ENCODE peak calls at places on chromosomes 13 and 19, in five cellular contexts. One of them, this sample, is unnamed.

GRCh38 chr13:31794452-31794851 is 55.1 kb downstream of the RXFP2 start:
- DNase-seq in cardiac muscle cell: peak; percentile 67
- DNase-seq in A549: no peak
- DNase-seq in psoas muscle: peak; percentile 23
- DNase-seq in fibroblast of lung: no peak
- DNase-seq in this sample: no peak

GRCh38 chr13:43134896-43135295 is 111.5 kb downstream of the DNAJC15 start:
- DNase-seq in fibroblast of lung: no peak
- DNase-seq in A549: no peak
- DNase-seq in psoas muscle: no peak
- DNase-seq in cardiac muscle cell: no peak
- DNase-seq in this sample: no peak

GRCh38 chr19:53541971-53542370 is 4.0 kb downstream of the ZNF331 start:
- DNase-seq in A549: no peak
- DNase-seq in psoas muscle: no peak
- DNase-seq in fibroblast of lung: no peak
- DNase-seq in cardiac muscle cell: no peak
- DNase-seq in this sample: no peak

GRCh38 chr19:34165295-34165738 is 7.0 kb upstream of the LSM14A start:
- DNase-seq in cardiac muscle cell: no peak
- DNase-seq in fibroblast of lung: no peak
- DNase-seq in A549: no peak
- DNase-seq in psoas muscle: no peak
- DNase-seq in this sample: no peak

GRCh38 chr19:40394816-40395210 is 4.8 kb upstream of the HIPK4 start:
- DNase-seq in A549: no peak
- DNase-seq in psoas muscle: no peak
- DNase-seq in fibroblast of lung: no peak
- DNase-seq in cardiac muscle cell: no peak
- DNase-seq in this sample: no peak

GRCh38 chr19:35213678-35214632 is 14.6 kb downstream of the FAM187B start:
- DNase-seq in cardiac muscle cell: peak; percentile 91
- DNase-seq in fibroblast of lung: peak; percentile 76
- DNase-seq in psoas muscle: peak; percentile 37
- DNase-seq in A549: peak; percentile 85
- DNase-seq in this sample: peak; percentile 70

GRCh38 chr19:10510301-10510802 is 6.9 kb downstream of the S1PR5 start:
- DNase-seq in fibroblast of lung: no peak
- DNase-seq in A549: no peak
- DNase-seq in psoas muscle: no peak
- DNase-seq in cardiac muscle cell: no peak
- DNase-seq in this sample: peak; percentile 48

GRCh38 chr19:29476528-29476927 is 49.3 kb upstream of the VSTM2B start:
- DNase-seq in A549: no peak
- DNase-seq in psoas muscle: no peak
- DNase-seq in cardiac muscle cell: no peak
- DNase-seq in fibroblast of lung: no peak
- DNase-seq in this sample: no peak

GRCh38 chr19:39428309-39429112 is 7.2 kb downstream of the RPS16 start:
- DNase-seq in A549: peak; percentile 94
- DNase-seq in cardiac muscle cell: peak; percentile 96
- DNase-seq in psoas muscle: peak; percentile 66
- DNase-seq in fibroblast of lung: peak; percentile 95
- DNase-seq in this sample: no peak

GRCh38 chr13:110352735-110353134 is 45.7 kb downstream of the COL4A2 start:
- DNase-seq in cardiac muscle cell: no peak
- DNase-seq in A549: no peak
- DNase-seq in fibroblast of lung: no peak
- DNase-seq in psoas muscle: no peak
- DNase-seq in this sample: no peak

GRCh38 chr19:27672309-27673047 is 1540.5 kb downstream of the UQCRFS1 start:
- DNase-seq in A549: no peak
- DNase-seq in fibroblast of lung: no peak
- DNase-seq in psoas muscle: no peak
- DNase-seq in cardiac muscle cell: no peak
- DNase-seq in this sample: no peak

GRCh38 chr19:12843999-12844732 is 5.9 kb downstream of the MAST1 start:
- DNase-seq in psoas muscle: no peak
- DNase-seq in cardiac muscle cell: no peak
- DNase-seq in fibroblast of lung: no peak
- DNase-seq in A549: no peak
- DNase-seq in this sample: no peak

GRCh38 chr13:79625517-79625916 is 144.6 kb downstream of the NDFIP2 start:
- DNase-seq in cardiac muscle cell: no peak
- DNase-seq in A549: no peak
- DNase-seq in psoas muscle: no peak
- DNase-seq in fibroblast of lung: no peak
- DNase-seq in this sample: no peak

GRCh38 chr19:46616631-46617322 is 8.1 kb downstream of the PTGIR start:
- DNase-seq in psoas muscle: no peak
- DNase-seq in cardiac muscle cell: peak; percentile 82
- DNase-seq in fibroblast of lung: peak; percentile 50
- DNase-seq in A549: peak; percentile 77
- DNase-seq in this sample: no peak

GRCh38 chr19:10762656-10763055 is 44.8 kb downstream of the DNM2 start:
- DNase-seq in psoas muscle: no peak
- DNase-seq in fibroblast of lung: no peak
- DNase-seq in cardiac muscle cell: no peak
- DNase-seq in A549: peak; percentile 54
- DNase-seq in this sample: peak; percentile 42

GRCh38 chr13:109182777-109183465 is 553.5 kb downstream of the MYO16 start:
- DNase-seq in A549: no peak
- DNase-seq in psoas muscle: no peak
- DNase-seq in cardiac muscle cell: no peak
- DNase-seq in fibroblast of lung: no peak
- DNase-seq in this sample: no peak

GRCh38 chr13:44411841-44412240 is 38.2 kb downstream of the SERP2 start:
- DNase-seq in A549: no peak
- DNase-seq in psoas muscle: no peak
- DNase-seq in fibroblast of lung: no peak
- DNase-seq in cardiac muscle cell: no peak
- DNase-seq in this sample: no peak

GRCh38 chr13:94710881-94711560 is 1.3 kb downstream of the SOX21 start:
- DNase-seq in cardiac muscle cell: no peak
- DNase-seq in A549: peak; percentile 42
- DNase-seq in psoas muscle: no peak
- DNase-seq in fibroblast of lung: no peak
- DNase-seq in this sample: no peak

GRCh38 chr19:2145831-2146241 is 5.5 kb downstream of the AP3D1 start:
- DNase-seq in fibroblast of lung: no peak
- DNase-seq in cardiac muscle cell: no peak
- DNase-seq in psoas muscle: no peak
- DNase-seq in A549: no peak
- DNase-seq in this sample: no peak

GRCh38 chr13:50227356-50227755 is 212.1 kb downstream of the KCNRG start:
- DNase-seq in psoas muscle: no peak
- DNase-seq in cardiac muscle cell: no peak
- DNase-seq in fibroblast of lung: no peak
- DNase-seq in A549: no peak
- DNase-seq in this sample: no peak

GRCh38 chr13:50222569-50223332 is 207.5 kb downstream of the KCNRG start:
- DNase-seq in fibroblast of lung: peak; percentile 97
- DNase-seq in cardiac muscle cell: peak; percentile 93
- DNase-seq in A549: no peak
- DNase-seq in psoas muscle: peak; percentile 80
- DNase-seq in this sample: no peak

GRCh38 chr13:50225188-50226155 is 210.2 kb downstream of the KCNRG start:
- DNase-seq in A549: no peak
- DNase-seq in fibroblast of lung: no peak
- DNase-seq in cardiac muscle cell: no peak
- DNase-seq in psoas muscle: no peak
- DNase-seq in this sample: no peak

GRCh38 chr13:50226515-50227147 is 211.4 kb downstream of the KCNRG start:
- DNase-seq in fibroblast of lung: no peak
- DNase-seq in psoas muscle: no peak
- DNase-seq in cardiac muscle cell: no peak
- DNase-seq in A549: no peak
- DNase-seq in this sample: no peak

GRCh38 chr13:50224534-50224933 is 209.3 kb downstream of the KCNRG start:
- DNase-seq in A549: no peak
- DNase-seq in psoas muscle: no peak
- DNase-seq in cardiac muscle cell: peak; percentile 57
- DNase-seq in fibroblast of lung: peak; percentile 54
- DNase-seq in this sample: no peak
- H3K4me1 ChIP-seq in A549: peaks cover 3% of the 10 kb centered on the region
- H3K4me1 ChIP-seq in psoas muscle: peaks cover 8% of the 10 kb centered on the region
- H3K4me1 ChIP-seq in cardiac muscle cell: no peaks in the 10 kb centered on the region
- H3K4me1 ChIP-seq in fibroblast of lung: peaks cover 8% of the 10 kb centered on the region
- H3K4me1 ChIP-seq in this sample: no peaks in the 10 kb centered on the region

GRCh38 chr19:15810335-15810734 is 5.1 kb downstream of the OR10H1 start:
- DNase-seq in A549: peak; percentile 38
- DNase-seq in fibroblast of lung: no peak
- DNase-seq in psoas muscle: no peak
- DNase-seq in cardiac muscle cell: peak; percentile 0
- DNase-seq in this sample: no peak
- TF ChIP-seq CTCF in A549: peak; percentile 33
- TF ChIP-seq CTCF in fibroblast of lung: no peak
- TF ChIP-seq CTCF in psoas muscle: no peak
- TF ChIP-seq CTCF in cardiac muscle cell: no peak
- TF ChIP-seq CTCF in this sample: no peak

GRCh38 chr13:40193290-40194203 is 472.9 kb downstream of the FOXO1 start:
- DNase-seq in cardiac muscle cell: no peak
- DNase-seq in fibroblast of lung: peak; percentile 37
- DNase-seq in A549: no peak
- DNase-seq in psoas muscle: peak; percentile 40
- DNase-seq in this sample: no peak
- H3K27ac ChIP-seq in cardiac muscle cell: no peak overlapping the region
- H3K27ac ChIP-seq in fibroblast of lung: no peak overlapping the region
- H3K27ac ChIP-seq in A549: no peak overlapping the region
- H3K27ac ChIP-seq in psoas muscle: peak overlapping the region; percentile 63
- H3K27ac ChIP-seq in this sample: no peak overlapping the region

DNA sequence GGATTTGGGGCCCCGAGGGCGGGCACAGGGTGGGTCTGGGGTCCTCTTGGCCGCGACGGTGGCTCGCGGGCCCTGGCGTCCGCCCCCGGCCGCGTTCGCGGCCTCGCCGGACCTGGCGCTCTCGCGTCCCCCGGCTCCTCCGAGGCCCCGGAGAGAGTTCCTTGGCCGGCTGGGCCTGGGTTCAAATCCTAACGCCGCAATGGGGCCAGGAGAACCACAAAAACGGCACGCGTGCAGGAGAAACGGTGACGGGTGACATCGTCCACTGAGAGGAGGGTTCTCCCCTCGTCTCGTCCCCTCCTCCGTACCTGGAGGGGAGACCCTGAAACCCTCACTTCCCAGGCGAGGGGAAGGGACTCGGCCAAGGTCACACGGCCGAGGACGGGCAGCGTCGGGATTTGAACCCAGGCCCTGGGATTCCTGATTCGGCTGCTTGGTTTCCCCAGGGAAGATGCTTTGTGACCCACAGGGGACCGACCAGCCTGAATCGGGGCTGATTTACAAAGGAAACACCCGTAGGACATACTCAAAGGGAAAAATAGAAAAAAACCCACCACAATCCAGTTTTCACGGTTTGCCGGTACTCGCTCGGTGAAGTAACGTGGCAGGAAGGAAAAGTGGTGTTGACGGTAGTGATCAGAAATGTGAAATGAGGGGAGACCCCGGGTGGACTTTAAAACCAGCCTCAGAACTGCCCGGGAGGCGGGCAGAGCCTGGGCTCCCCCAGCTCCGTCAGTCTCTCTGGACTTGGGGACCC is 692 bp downstream of the SAFB start:
- DNase-seq in fibroblast of lung: no peak
- DNase-seq in psoas muscle: peak; percentile 39
- DNase-seq in cardiac muscle cell: no peak
- DNase-seq in A549: no peak
- DNase-seq in this sample: no peak
- H3K4me1 ChIP-seq in fibroblast of lung: peaks cover 14% of the 10 kb centered on the region
- H3K4me1 ChIP-seq in psoas muscle: peaks cover 73% of the 10 kb centered on the region
- H3K4me1 ChIP-seq in cardiac muscle cell: peaks cover 13% of the 10 kb centered on the region
- H3K4me1 ChIP-seq in A549: peaks cover 30% of the 10 kb centered on the region
- H3K4me1 ChIP-seq in this sample: peaks cover 78% of the 10 kb centered on the region

GRCh38 chr19:58572818-58573657 is at the start of gene MZF1:
- DNase-seq in fibroblast of lung: peak; percentile 100
- DNase-seq in psoas muscle: peak; percentile 100
- DNase-seq in A549: peak; percentile 100
- DNase-seq in cardiac muscle cell: peak; percentile 100
- DNase-seq in this sample: peak; percentile 99
- TF ChIP-seq CTCF in fibroblast of lung: no peak
- TF ChIP-seq CTCF in psoas muscle: peak; percentile 11
- TF ChIP-seq CTCF in A549: no peak
- TF ChIP-seq CTCF in cardiac muscle cell: no peak
- TF ChIP-seq CTCF in this sample: no peak

GRCh38 chr19:16564842-16565241 is 7.4 kb downstream of the SLC35E1 start:
- DNase-seq in fibroblast of lung: no peak
- DNase-seq in A549: no peak
- DNase-seq in cardiac muscle cell: no peak
- DNase-seq in psoas muscle: no peak
- DNase-seq in this sample: no peak

GRCh38 chr19:16569609-16570320 is 2.5 kb downstream of the SLC35E1 start:
- DNase-seq in psoas muscle: no peak
- DNase-seq in cardiac muscle cell: no peak
- DNase-seq in A549: no peak
- DNase-seq in fibroblast of lung: no peak
- DNase-seq in this sample: no peak

GRCh38 chr19:16566161-16566560 is 6.1 kb downstream of the SLC35E1 start:
- DNase-seq in fibroblast of lung: no peak
- DNase-seq in cardiac muscle cell: no peak
- DNase-seq in A549: no peak
- DNase-seq in psoas muscle: no peak
- DNase-seq in this sample: peak; percentile 73

GRCh38 chr19:16562608-16563025 is 9.6 kb downstream of the SLC35E1 start:
- DNase-seq in fibroblast of lung: no peak
- DNase-seq in A549: no peak
- DNase-seq in cardiac muscle cell: no peak
- DNase-seq in psoas muscle: no peak
- DNase-seq in this sample: no peak

DNA sequence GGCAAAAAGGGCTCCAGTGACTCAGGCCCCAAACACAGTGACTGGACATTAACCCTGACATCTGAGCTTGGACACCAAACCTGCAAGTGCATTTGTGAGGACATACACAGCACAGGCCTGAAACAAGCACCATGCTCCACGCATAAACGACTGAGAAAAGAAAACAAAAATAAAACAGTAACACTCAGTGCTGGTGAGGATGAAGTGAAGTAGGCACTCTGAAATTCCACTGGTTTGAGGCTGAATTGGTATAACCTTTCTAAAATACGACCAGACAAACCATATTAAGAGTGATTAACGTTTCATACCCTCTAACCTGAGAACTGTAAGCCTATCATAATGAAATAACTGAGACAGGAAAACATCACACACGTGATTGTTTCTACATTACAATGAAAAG is 5.5 kb downstream of the SLC35E1 start:
- DNase-seq in A549: no peak
- DNase-seq in fibroblast of lung: no peak
- DNase-seq in cardiac muscle cell: no peak
- DNase-seq in psoas muscle: no peak
- DNase-seq in this sample: no peak
- H3K27ac ChIP-seq in A549: no peak overlapping the region
- H3K27ac ChIP-seq in fibroblast of lung: no peak overlapping the region
- H3K27ac ChIP-seq in cardiac muscle cell: no peak overlapping the region
- H3K27ac ChIP-seq in psoas muscle: peak overlapping the region; percentile 12
- H3K27ac ChIP-seq in this sample: peak overlapping the region; percentile 49

DNA sequence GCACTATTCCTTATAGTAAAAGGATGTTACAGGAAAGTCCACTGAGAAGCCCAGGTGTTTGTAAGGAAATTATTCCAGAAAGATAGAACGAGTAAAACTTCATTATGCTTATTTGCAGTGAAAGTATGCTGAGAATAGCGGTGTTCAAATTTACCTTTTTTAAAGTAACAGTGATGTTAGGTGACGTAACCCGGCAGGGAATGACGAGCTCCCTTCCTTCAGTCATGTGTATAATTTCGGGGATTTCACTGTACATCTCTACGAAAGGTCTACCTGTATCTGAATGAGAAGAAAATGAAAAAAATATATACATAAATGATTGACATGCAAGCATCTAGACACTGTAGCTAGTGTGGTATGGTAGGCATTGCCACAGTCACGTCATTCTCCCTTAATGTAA is 56.9 kb downstream of the FLT1 start:
- DNase-seq in A549: no peak
- DNase-seq in cardiac muscle cell: no peak
- DNase-seq in psoas muscle: no peak
- DNase-seq in fibroblast of lung: no peak
- DNase-seq in this sample: no peak
- H3K4me1 ChIP-seq in A549: no peaks in the 10 kb centered on the region
- H3K4me1 ChIP-seq in cardiac muscle cell: peaks cover 6% of the 10 kb centered on the region
- H3K4me1 ChIP-seq in psoas muscle: no peaks in the 10 kb centered on the region
- H3K4me1 ChIP-seq in fibroblast of lung: no peaks in the 10 kb centered on the region
- H3K4me1 ChIP-seq in this sample: no peaks in the 10 kb centered on the region

This sample was measured in CD8-positive, alpha-beta T cell.